ENCODE peak calls at places on chromosomes 5 and 9, in seven cellular contexts. W is DND-41; H is ovary; T is pancreas; X is CD8-positive, alpha-beta T cell; V is HCT116; D is foreskin fibroblast. U is an unnamed sample.

GRCh38 chr5:134143431-134143830 is 28.9 kb downstream of the TCF7 start:
- DNase-seq in X (no peak), V (no peak), W (peak), H (no peak), D (no peak), T (no peak), U (no peak)

GRCh38 chr5:96146675-96147074 is 185.0 kb upstream of the ELL2 start:
- DNase-seq in H (no peak), X (no peak), T (no peak), W (no peak), D (peak), V (peak), U (peak)

GRCh38 chr9:134742822-134743221 is 101.2 kb downstream of the COL5A1 start:
- DNase-seq in H (no peak), X (no peak), D (no peak), W (no peak), V (no peak), T (no peak), U (no peak)

GRCh38 chr5:102670224-102670836 is 84.8 kb upstream of the PAM start:
- DNase-seq in D (no peak), W (no peak), X (no peak), V (peak), H (no peak), T (no peak), U (peak)

GRCh38 chr5:10590226-10591047 is 26.6 kb downstream of the ANKRD33B start:
- DNase-seq in X (no peak), D (no peak), V (no peak), H (no peak), T (no peak), W (no peak), U (peak)

GRCh38 chr9:82495884-82496777 is 507.6 kb downstream of the SPATA31D1 start:
- DNase-seq in V (no peak), X (no peak), W (no peak), D (no peak), T (no peak), H (no peak), U (no peak)

GRCh38 chr5:18325431-18325830 is 691.2 kb downstream of the TAF11L14 start:
- DNase-seq in T (no peak), H (no peak), X (no peak), W (no peak), D (no peak), V (no peak), U (no peak)

GRCh38 chr9:83431470-83432060 is 106.6 kb downstream of the FRMD3 start:
- DNase-seq in X (no peak), T (peak), D (no peak), W (no peak), H (no peak), V (no peak), U (no peak)

GRCh38 chr5:172859966-172860365 is 25.9 kb downstream of the ERGIC1 start:
- DNase-seq in W (no peak), H (no peak), T (no peak), V (no peak), X (no peak), D (no peak), U (no peak)

GRCh38 chr5:90876366-90876765 is 317.8 kb downstream of the ADGRV1 start:
- DNase-seq in H (no peak), D (no peak), V (no peak), W (no peak), T (no peak), X (no peak), U (no peak)

GRCh38 chr5:15946026-15946425 is 233.6 kb downstream of the MARCHF11 start:
- DNase-seq in V (no peak), T (no peak), D (no peak), X (no peak), W (no peak), H (no peak), U (peak)

DNA sequence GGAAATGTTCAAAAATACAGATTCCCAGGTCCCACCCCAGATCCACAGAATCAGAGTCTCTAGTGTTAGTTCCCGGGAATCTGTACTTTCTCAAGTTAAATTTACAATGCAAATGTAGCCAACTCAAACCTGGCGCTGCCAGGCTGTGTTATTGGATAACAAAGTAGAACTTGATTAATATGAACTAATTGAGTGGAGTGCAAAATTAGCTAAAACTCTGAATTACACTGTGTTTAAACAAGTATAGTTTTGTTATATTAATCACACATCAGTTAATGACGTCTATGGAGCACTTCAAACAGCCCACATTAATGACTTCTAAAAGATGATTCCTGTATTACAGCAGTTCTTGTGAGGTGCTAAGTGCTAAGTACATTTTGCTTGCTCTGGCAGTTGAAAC is 32.4 kb upstream of the CYFIP2 start:
- DNase-seq in V (no peak), X (no peak), H (no peak), T (no peak), W (no peak), D (no peak), U (no peak)
- TF ChIP-seq CTCF in V (no peak), X (no peak), H (no peak), T (no peak), W (no peak), D (no peak), U (no peak)

GRCh38 chr5:55923177-55923872 is 71.4 kb downstream of the IL6ST start:
- DNase-seq in H (no peak), D (no peak), T (no peak), V (no peak), X (peak), W (peak), U (peak)
- H3K4me3 ChIP-seq in H (no peak), D (no peak), T (no peak), V (no peak), X (peak), W (peak), U (peak)

GRCh38 chr5:65624570-65625555 is at the start of the genes SHLD3 and TRAPPC13:
- DNase-seq in X (peak), H (peak), V (peak), D (peak), T (peak), W (peak), U (peak)

GRCh38 chr5:65623482-65623881 is 651 bp downstream of the TRIM23 start:
- DNase-seq in W (no peak), X (no peak), H (no peak), V (no peak), T (no peak), D (no peak), U (no peak)

GRCh38 chr5:65620021-65620420 is 4.1 kb downstream of the TRIM23 start:
- DNase-seq in X (no peak), T (no peak), V (no peak), W (no peak), D (no peak), H (no peak), U (no peak)

GRCh38 chr5:65625743-65626142 is 916 bp downstream of the SHLD3 start:
- DNase-seq in X (no peak), H (no peak), V (no peak), W (no peak), D (no peak), T (no peak), U (no peak)

GRCh38 chr5:65624025-65624569 is at the start of gene TRIM23:
- DNase-seq in W (peak), T (peak), D (peak), H (peak), V (peak), X (peak), U (peak)
- TF ChIP-seq CTCF in W (peak), T (no peak), D (no peak), H (no peak), V (no peak), X (peak), U (no peak)

DNA sequence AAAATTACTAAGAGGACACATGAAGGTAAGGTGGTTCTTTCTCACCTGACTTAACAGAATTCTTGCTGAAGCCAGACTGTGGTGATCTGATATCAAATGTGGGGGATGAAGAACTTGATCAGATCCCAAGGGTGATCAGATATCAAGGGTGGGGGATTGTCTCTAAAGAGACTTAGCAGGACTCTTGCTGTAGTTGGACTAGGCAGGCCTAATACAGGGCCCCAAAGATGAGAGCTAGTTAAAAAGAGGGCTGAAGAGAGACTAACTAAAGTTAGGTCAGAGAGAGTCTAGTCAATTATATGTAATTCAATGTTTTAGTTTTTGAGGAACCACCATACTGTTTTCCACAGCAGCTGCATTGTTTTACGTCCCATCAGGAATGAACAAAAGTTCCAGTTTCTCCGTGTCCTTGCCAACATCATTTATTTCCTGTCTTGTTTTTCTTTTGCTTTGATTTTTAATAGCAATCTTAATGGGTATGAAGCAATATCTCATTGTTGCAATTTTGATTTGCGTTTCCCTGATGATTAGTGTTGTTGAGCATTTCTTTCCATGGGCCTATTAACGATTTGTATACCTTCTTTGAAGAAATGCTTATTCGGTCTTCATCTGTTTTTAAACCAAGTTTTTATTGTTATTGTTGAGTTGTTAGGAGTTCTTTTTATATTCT is 77.7 kb upstream of the ALDH1A1 start:
- DNase-seq in H (no peak), V (no peak), X (no peak), T (no peak), D (no peak), W (no peak), U (no peak)
- H3K4me3 ChIP-seq in H (no peak), V (no peak), X (no peak), T (no peak), D (no peak), W (no peak), U (no peak)

U was measured in fibroblast of pulmonary artery.